ENCODE peak calls at places on chromosomes 7 and 10, in four cellular contexts. One of them, this sample, is unnamed.

GRCh38 chr10:59222788-59223187 is 46.3 kb downstream of the PHYHIPL start:
- ATAC-seq in activated naive CD8-positive, alpha-beta T cell treated with anti-CD3 and anti-CD28 coated beads, Interleukin-2, amount 10 ng/mL, durations not matched to agents 7 days and 5 days: no peak
- ATAC-seq in activated T-cell treated with anti-CD3 and anti-CD28 coated beads, Interleukin-2, amount 50 U/mL, for 72 hours: no peak
- ATAC-seq in T-cell: no peak
- ATAC-seq in this sample: no peak

GRCh38 chr7:152911904-152912303 is 152.4 kb downstream of the ACTR3B start:
- ATAC-seq in activated naive CD8-positive, alpha-beta T cell treated with anti-CD3 and anti-CD28 coated beads, Interleukin-2, amount 10 ng/mL, durations not matched to agents 7 days and 5 days: no peak
- ATAC-seq in activated T-cell treated with anti-CD3 and anti-CD28 coated beads, Interleukin-2, amount 50 U/mL, for 72 hours: no peak
- ATAC-seq in T-cell: no peak
- ATAC-seq in this sample: no peak

GRCh38 chr10:1123198-1123597 is 67.0 kb downstream of the WDR37 start:
- ATAC-seq in activated naive CD8-positive, alpha-beta T cell treated with anti-CD3 and anti-CD28 coated beads, Interleukin-2, amount 10 ng/mL, durations not matched to agents 7 days and 5 days: no peak
- ATAC-seq in activated T-cell treated with anti-CD3 and anti-CD28 coated beads, Interleukin-2, amount 50 U/mL, for 72 hours: no peak
- ATAC-seq in T-cell: no peak
- ATAC-seq in this sample: no peak

GRCh38 chr7:100021297-100021696 is 5.9 kb downstream of the ZKSCAN1 start:
- ATAC-seq in activated naive CD8-positive, alpha-beta T cell treated with anti-CD3 and anti-CD28 coated beads, Interleukin-2, amount 10 ng/mL, durations not matched to agents 7 days and 5 days: no peak
- ATAC-seq in activated T-cell treated with anti-CD3 and anti-CD28 coated beads, Interleukin-2, amount 50 U/mL, for 72 hours: peak; percentile 47
- ATAC-seq in T-cell: no peak
- ATAC-seq in this sample: peak; percentile 23

GRCh38 chr10:78277267-78277666 is 243.6 kb downstream of the RPS24 start:
- ATAC-seq in activated naive CD8-positive, alpha-beta T cell treated with anti-CD3 and anti-CD28 coated beads, Interleukin-2, amount 10 ng/mL, durations not matched to agents 7 days and 5 days: no peak
- ATAC-seq in activated T-cell treated with anti-CD3 and anti-CD28 coated beads, Interleukin-2, amount 50 U/mL, for 72 hours: no peak
- ATAC-seq in T-cell: no peak
- ATAC-seq in this sample: no peak

GRCh38 chr10:29304259-29305030 is 15.6 kb downstream of the LYZL1 start:
- ATAC-seq in activated naive CD8-positive, alpha-beta T cell treated with anti-CD3 and anti-CD28 coated beads, Interleukin-2, amount 10 ng/mL, durations not matched to agents 7 days and 5 days: no peak
- ATAC-seq in activated T-cell treated with anti-CD3 and anti-CD28 coated beads, Interleukin-2, amount 50 U/mL, for 72 hours: no peak
- ATAC-seq in T-cell: no peak
- ATAC-seq in this sample: no peak

GRCh38 chr7:36045275-36045674 is 107.8 kb upstream of the EEPD1 start:
- ATAC-seq in activated naive CD8-positive, alpha-beta T cell treated with anti-CD3 and anti-CD28 coated beads, Interleukin-2, amount 10 ng/mL, durations not matched to agents 7 days and 5 days: no peak
- ATAC-seq in activated T-cell treated with anti-CD3 and anti-CD28 coated beads, Interleukin-2, amount 50 U/mL, for 72 hours: no peak
- ATAC-seq in T-cell: no peak
- ATAC-seq in this sample: no peak

GRCh38 chr7:69395072-69395714 is 203.1 kb upstream of the AUTS2 start:
- ATAC-seq in activated naive CD8-positive, alpha-beta T cell treated with anti-CD3 and anti-CD28 coated beads, Interleukin-2, amount 10 ng/mL, durations not matched to agents 7 days and 5 days: no peak
- ATAC-seq in activated T-cell treated with anti-CD3 and anti-CD28 coated beads, Interleukin-2, amount 50 U/mL, for 72 hours: no peak
- ATAC-seq in T-cell: no peak
- ATAC-seq in this sample: no peak

GRCh38 chr10:45008524-45009161 is 7.9 kb downstream of the ZNF22 start:
- ATAC-seq in activated naive CD8-positive, alpha-beta T cell treated with anti-CD3 and anti-CD28 coated beads, Interleukin-2, amount 10 ng/mL, durations not matched to agents 7 days and 5 days: peak; percentile 74
- ATAC-seq in activated T-cell treated with anti-CD3 and anti-CD28 coated beads, Interleukin-2, amount 50 U/mL, for 72 hours: peak; percentile 59
- ATAC-seq in T-cell: peak; percentile 58
- ATAC-seq in this sample: peak; percentile 72

GRCh38 chr10:7388602-7389001 is 22.2 kb downstream of the SFMBT2 start:
- ATAC-seq in activated naive CD8-positive, alpha-beta T cell treated with anti-CD3 and anti-CD28 coated beads, Interleukin-2, amount 10 ng/mL, durations not matched to agents 7 days and 5 days: peak; percentile 99
- ATAC-seq in activated T-cell treated with anti-CD3 and anti-CD28 coated beads, Interleukin-2, amount 50 U/mL, for 72 hours: peak; percentile 80
- ATAC-seq in T-cell: peak; percentile 95
- ATAC-seq in this sample: peak; percentile 78

GRCh38 chr10:89337493-89337892 is 9.7 kb downstream of the IFIT3 start:
- ATAC-seq in activated naive CD8-positive, alpha-beta T cell treated with anti-CD3 and anti-CD28 coated beads, Interleukin-2, amount 10 ng/mL, durations not matched to agents 7 days and 5 days: peak; percentile 63
- ATAC-seq in activated T-cell treated with anti-CD3 and anti-CD28 coated beads, Interleukin-2, amount 50 U/mL, for 72 hours: peak; percentile 65
- ATAC-seq in T-cell: peak; percentile 50
- ATAC-seq in this sample: peak; percentile 81

GRCh38 chr7:152140067-152140466 is 114.6 kb downstream of the GALNT11 start:
- ATAC-seq in activated naive CD8-positive, alpha-beta T cell treated with anti-CD3 and anti-CD28 coated beads, Interleukin-2, amount 10 ng/mL, durations not matched to agents 7 days and 5 days: no peak
- ATAC-seq in activated T-cell treated with anti-CD3 and anti-CD28 coated beads, Interleukin-2, amount 50 U/mL, for 72 hours: no peak
- ATAC-seq in T-cell: no peak
- ATAC-seq in this sample: no peak

GRCh38 chr10:30384791-30385201 is 35.7 kb upstream of the MTPAP start:
- ATAC-seq in activated naive CD8-positive, alpha-beta T cell treated with anti-CD3 and anti-CD28 coated beads, Interleukin-2, amount 10 ng/mL, durations not matched to agents 7 days and 5 days: peak; percentile 45
- ATAC-seq in activated T-cell treated with anti-CD3 and anti-CD28 coated beads, Interleukin-2, amount 50 U/mL, for 72 hours: peak; percentile 45
- ATAC-seq in T-cell: no peak
- ATAC-seq in this sample: no peak

This sample was measured in activated T-helper 17 cell treated with anti-CD3 and anti-CD28 coated beads, Interleukin-2, amount 50 U/mL, for 72 hours.